ENCODE peak calls at places on chromosomes 5 and 9, in five cellular contexts. Y is hepatocyte, O is HCT116, P is fibroblast of lung, A is H9. C is an unnamed sample. For H3K79me2 and H4K20me1, the result is how much of the 10 kb centered on the place peaks cover.

GRCh38 chr9:134707731-134708671 is 66.4 kb downstream of the COL5A1 start:
- DNase-seq in O (no peak), Y (no peak), A (no peak), P (no peak), C (no peak)

GRCh38 chr5:119328753-119329602 is 26.8 kb upstream of the TNFAIP8 start:
- DNase-seq in A (no peak), O (no peak), P (peak), Y (peak), C (no peak)

GRCh38 chr9:118459832-118460425 is 755.7 kb downstream of the TLR4 start:
- DNase-seq in P (no peak), O (no peak), A (no peak), Y (no peak), C (no peak)

GRCh38 chr5:160287378-160288051 is 24.8 kb downstream of the CCNJL start:
- DNase-seq in Y (peak), P (peak), A (peak), O (no peak), C (peak)

GRCh38 chr5:153860482-153860881 is 178.2 kb downstream of the FAM114A2 start:
- DNase-seq in Y (no peak), O (no peak), P (no peak), A (no peak), C (no peak)

GRCh38 chr5:159208508-159209437 is 580 bp downstream of the RNF145 start:
- DNase-seq in Y (peak), O (no peak), P (peak), A (peak), C (no peak)

GRCh38 chr9:75027187-75028107 is 646 bp downstream of the CARNMT1 start:
- DNase-seq in O (peak), P (peak), Y (peak), A (peak), C (peak)

GRCh38 chr5:123439616-123440153 is 16.5 kb upstream of the CEP120 start:
- DNase-seq in A (no peak), P (no peak), Y (no peak), O (no peak), C (no peak)

GRCh38 chr9:70477907-70478480 is 63.5 kb upstream of the KLF9 start:
- DNase-seq in Y (no peak), O (no peak), P (no peak), A (no peak), C (no peak)

GRCh38 chr5:62790348-62790747 is 211.7 kb downstream of the LRRC70 start:
- DNase-seq in Y (peak), O (no peak), P (no peak), A (no peak), C (no peak)

GRCh38 chr5:171175746-171176145 is 133.3 kb upstream of the TLX3 start:
- DNase-seq in A (no peak), Y (no peak), O (no peak), P (peak), C (no peak)

GRCh38 chr9:131657456-131657855 is 82.4 kb downstream of the RAPGEF1 start:
- DNase-seq in A (no peak), P (no peak), Y (no peak), O (no peak), C (no peak)

GRCh38 chr9:135501261-135502167 is 1.0 kb downstream of the MRPS2 start:
- DNase-seq in P (no peak), Y (no peak), A (peak), O (no peak), C (no peak)

GRCh38 chr5:82106207-82106606 is 134.4 kb downstream of the ATG10 start:
- DNase-seq in O (no peak), P (peak), A (no peak), Y (no peak), C (peak)

GRCh38 chr5:33712664-33713063 is 179.1 kb downstream of the ADAMTS12 start:
- DNase-seq in A (no peak), O (no peak), P (no peak), Y (no peak), C (no peak)

GRCh38 chr5:142717582-142718215 is 31.8 kb upstream of the FGF1 start:
- DNase-seq in P (peak), Y (peak), A (peak), O (no peak), C (peak)

GRCh38 chr5:72178910-72179815 is 71.9 kb downstream of the MAP1B start:
- DNase-seq in A (no peak), O (peak), P (peak), Y (no peak), C (peak)

GRCh38 chr5:72180925-72181324 is 73.7 kb downstream of the MAP1B start:
- DNase-seq in Y (no peak), A (no peak), P (no peak), O (no peak), C (no peak)

GRCh38 chr5:72183231-72183630 is 76.0 kb downstream of the MAP1B start:
- DNase-seq in A (no peak), O (no peak), Y (no peak), P (peak), C (no peak)

GRCh38 chr5:72177538-72177937 is 70.3 kb downstream of the MAP1B start:
- DNase-seq in O (no peak), A (no peak), Y (no peak), P (no peak), C (no peak)

GRCh38 chr5:72179816-72180440 is 72.7 kb downstream of the MAP1B start:
- DNase-seq in P (peak), O (no peak), A (no peak), Y (no peak), C (peak)
- H3K79me2 ChIP-seq in P (under half), O (under half), A (under half), Y (under half), C (under half)

DNA sequence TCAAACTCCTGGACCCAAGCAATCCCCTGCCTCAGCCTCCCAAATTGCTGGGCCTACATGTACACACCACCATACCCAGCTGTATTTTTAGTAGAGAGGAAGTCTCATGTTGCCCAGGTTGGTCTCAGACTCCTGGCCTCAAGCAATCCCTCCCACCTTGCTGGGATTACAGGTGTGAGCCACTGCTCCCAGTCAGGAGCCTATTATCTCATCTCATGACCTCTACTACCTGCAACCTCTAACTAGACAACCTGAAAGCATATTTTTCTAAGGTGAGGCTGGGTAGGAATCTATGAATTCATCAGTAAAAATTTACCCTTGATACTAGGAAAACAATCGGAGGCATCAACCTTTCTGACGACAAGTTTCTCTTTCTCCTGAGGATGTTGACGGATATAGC is 10.0 kb downstream of the FAM13B start:
- DNase-seq in Y (no peak), P (no peak), A (no peak), O (no peak), C (no peak)
- H4K20me1 ChIP-seq in Y (under half), P (under half), A (under half), O (under half), C (under half)

DNA sequence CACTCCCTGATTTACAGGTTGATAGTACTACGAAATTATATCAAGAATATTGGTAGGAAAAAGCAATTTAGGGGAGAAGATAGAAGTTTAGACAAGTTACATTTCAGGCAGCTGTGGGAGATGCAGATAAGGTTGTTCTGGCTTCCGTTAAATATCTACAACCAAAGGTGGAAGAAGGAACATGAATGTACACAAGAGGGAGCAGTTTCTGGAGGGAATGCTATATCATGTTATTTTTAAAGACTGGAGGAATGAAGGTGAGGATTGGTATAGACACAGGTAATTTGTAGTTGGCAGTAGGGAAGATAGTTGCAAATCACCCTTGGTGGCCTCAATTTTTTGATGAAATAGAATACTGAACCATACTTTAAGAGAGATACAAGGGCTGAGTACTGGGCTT is 187.3 kb upstream of the NMUR2 start:
- DNase-seq in Y (peak), P (no peak), A (no peak), O (no peak), C (no peak)
- TF ChIP-seq CTCF in Y (peak), P (no peak), A (peak), O (no peak), C (peak)

DNA sequence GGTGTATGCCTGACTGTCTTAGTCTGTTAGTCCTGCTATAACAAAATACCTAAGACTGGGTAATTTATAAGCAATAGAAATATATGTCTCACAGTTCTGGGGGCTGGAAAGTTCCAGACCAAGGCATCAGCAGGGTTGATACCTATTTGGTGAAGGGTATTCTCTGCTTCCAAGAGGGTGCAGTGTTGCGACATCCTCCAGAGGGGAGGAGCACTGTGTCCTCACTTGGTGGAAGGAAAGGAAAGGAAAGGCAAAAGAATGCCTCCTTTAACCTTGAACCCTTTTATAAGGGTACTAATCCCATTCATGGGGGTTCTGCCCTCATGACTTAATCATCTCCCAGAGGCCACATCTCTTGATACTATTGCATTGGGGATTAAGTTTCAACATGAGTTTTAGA is 42.0 kb upstream of the SLC24A2 start:
- DNase-seq in P (no peak), O (no peak), Y (no peak), A (no peak), C (no peak)
- H3K79me2 ChIP-seq in P (under half), O (under half), Y (under half), A (under half), C (under half)

GRCh38 chr9:124308606-124309310 is 51.0 kb downstream of the NEK6 start:
- DNase-seq in O (no peak), A (no peak), P (no peak), Y (no peak), C (no peak)

GRCh38 chr9:124304285-124304684 is 46.5 kb downstream of the NEK6 start:
- DNase-seq in O (no peak), A (no peak), Y (no peak), P (no peak), C (no peak)

GRCh38 chr9:124307379-124308030 is 49.8 kb downstream of the NEK6 start:
- DNase-seq in Y (no peak), O (no peak), P (no peak), A (no peak), C (no peak)

GRCh38 chr9:124302921-124303320 is 45.2 kb downstream of the NEK6 start:
- DNase-seq in Y (no peak), A (no peak), O (no peak), P (no peak), C (peak)

DNA sequence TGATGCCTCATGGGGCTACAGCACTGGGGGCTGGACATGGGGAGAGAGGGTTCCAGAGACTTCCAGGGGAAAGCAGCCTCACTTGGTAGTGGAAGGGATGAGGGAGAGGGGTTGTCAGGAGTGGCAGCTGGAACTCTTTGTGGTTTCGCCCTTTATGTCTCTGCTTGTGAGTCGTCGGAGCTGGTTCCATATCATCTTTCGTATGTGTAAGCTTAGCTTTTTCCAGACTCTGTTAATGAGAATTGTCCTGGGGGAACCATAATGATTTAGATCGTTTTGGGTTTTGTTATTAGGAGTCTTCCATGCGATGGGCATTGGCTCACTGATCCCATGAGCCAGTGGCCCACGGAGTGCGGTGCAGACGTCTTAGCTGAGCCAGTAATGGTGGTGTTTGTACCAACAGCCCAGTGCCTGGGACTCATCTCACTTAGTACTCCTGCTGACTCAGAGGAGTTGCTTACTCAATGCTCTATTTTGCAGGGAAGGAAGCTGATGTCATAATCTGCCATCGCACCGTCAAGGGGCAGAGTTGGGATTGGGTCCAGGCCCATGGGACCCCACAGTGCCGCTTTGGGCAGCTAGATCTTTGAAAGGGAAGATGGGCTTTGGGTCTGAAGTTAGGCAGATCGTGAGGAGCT is 48.5 kb downstream of the NEK6 start:
- DNase-seq in P (peak), O (peak), Y (no peak), A (no peak), C (peak)
- H4K20me1 ChIP-seq in P (under half), O (under half), Y (under half), A (under half), C (under half)

GRCh38 chr9:130174025-130174424 is 1.8 kb downstream of the NCS1 start:
- DNase-seq in Y (no peak), O (no peak), P (no peak), A (no peak), C (no peak)

GRCh38 chr9:130174920-130175321 is 2.7 kb downstream of the NCS1 start:
- DNase-seq in Y (no peak), P (no peak), O (no peak), A (no peak), C (no peak)

GRCh38 chr9:130172858-130173461 is 756 bp downstream of the NCS1 start:
- DNase-seq in P (no peak), O (no peak), A (no peak), Y (peak), C (no peak)

GRCh38 chr9:130172161-130172857 is at the start of gene NCS1:
- DNase-seq in O (peak), A (peak), Y (peak), P (peak), C (peak)

DNA sequence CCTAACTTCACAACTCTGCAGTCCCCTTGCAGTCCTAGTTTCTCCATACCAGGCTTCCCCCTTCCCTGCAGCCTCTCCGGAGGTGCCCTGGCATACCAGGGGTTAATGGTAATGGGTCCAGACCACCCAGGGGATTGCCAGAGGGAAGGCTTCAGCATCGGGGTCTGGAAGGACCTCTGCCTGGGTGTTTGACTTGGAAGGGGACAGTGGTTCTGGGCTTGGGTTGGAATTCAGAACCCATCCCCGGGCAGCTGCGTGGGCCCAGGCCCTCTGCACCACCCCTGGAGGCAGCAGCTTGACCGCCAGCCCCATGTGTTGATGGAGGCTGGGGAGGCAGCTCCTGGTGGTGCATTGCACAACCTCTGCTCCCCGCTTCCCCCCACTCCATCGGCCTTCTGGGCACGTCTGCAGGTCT is 1.3 kb downstream of the NCS1 start:
- DNase-seq in Y (no peak), P (no peak), O (no peak), A (no peak), C (no peak)
- TF ChIP-seq CTCF in Y (no peak), P (no peak), O (no peak), A (no peak), C (no peak)

DNA sequence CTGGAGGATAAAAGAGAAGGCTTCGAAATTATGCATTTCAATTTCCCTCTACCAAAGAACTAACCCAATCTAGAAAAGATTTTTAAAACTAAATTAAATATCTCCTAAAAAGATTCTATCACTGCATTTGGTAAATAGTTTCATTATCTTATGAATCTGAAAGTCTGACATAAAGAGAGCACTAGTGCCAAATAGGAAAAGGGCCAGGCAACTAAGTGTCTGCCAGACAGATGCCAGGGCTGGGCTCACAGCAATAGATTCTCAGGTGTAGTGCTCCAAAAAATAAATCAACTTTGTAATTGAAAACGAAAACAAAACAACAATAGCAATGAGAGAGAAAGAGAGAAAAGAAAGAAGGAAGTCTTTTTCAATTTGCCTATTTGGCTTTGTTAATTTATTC is 157.7 kb upstream of the GNA14 start:
- DNase-seq in A (no peak), Y (no peak), O (no peak), P (no peak), C (no peak)
- H3K79me2 ChIP-seq in A (under half), Y (under half), O (under half), P (under half), C (under half)

DNA sequence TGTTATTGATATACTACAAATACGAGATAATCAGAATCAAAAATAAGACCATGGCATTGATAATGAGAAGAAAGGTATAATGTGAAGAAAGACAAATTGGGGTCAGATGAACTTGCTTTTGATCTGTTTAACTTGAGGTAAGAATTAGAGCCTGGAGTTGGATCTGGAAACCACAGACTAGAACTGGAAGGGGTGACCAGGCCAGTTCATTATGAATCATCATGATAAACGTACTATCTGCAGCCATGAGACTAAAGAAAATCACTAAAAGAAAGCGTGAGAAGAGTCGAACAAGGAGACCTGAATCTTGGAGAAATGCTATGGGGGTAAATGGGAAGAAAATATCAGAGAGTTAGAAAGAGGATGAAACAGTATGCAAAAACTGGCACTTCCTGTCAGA is 967.5 kb downstream of the NR2F1-AS1 start:
- DNase-seq in O (peak), A (no peak), P (peak), Y (no peak), C (peak)
- H4K20me1 ChIP-seq in O (under half), A (under half), P (under half), Y (under half), C (under half)